ENCODE peak calls at places on chromosomes 13 and 19, in ten cellular contexts. V is ovary, M is suprapubic skin, P is A549, A is K562, B is SK-N-SH, Z is stomach, O is transverse colon, Y is tibial nerve, K is H1. X is an unnamed sample. For H3K4me1, the result is how much of the 10 kb centered on the place peaks cover.

GRCh38 chr19:48664476-48664875 is 8.3 kb downstream of the NTN5 start:
- DNase-seq in V (no peak), M (no peak), P (no peak), A (no peak), B (no peak), Z (no peak), O (no peak), Y (no peak), K (no peak), X (peak)

GRCh38 chr13:24168392-24168750 is 7.9 kb downstream of the SPATA13 start:
- DNase-seq in V (no peak), M (no peak), P (no peak), A (no peak), B (no peak), Z (no peak), O (no peak), Y (no peak), K (no peak), X (no peak)

GRCh38 chr13:51674276-51674675 is 90.0 kb downstream of the WDFY2 start:
- DNase-seq in V (no peak), M (no peak), P (no peak), A (no peak), B (no peak), Z (peak), O (peak), Y (no peak), K (no peak), X (no peak)

GRCh38 chr13:85362980-85363379 is 436.2 kb downstream of the SLITRK6 start:
- DNase-seq in V (no peak), M (no peak), P (no peak), A (no peak), B (no peak), Z (no peak), O (no peak), Y (no peak), K (no peak), X (peak)

GRCh38 chr13:107866007-107866665 is 349.2 kb downstream of the LIG4 start:
- DNase-seq in V (no peak), M (no peak), P (peak), A (peak), B (peak), Z (no peak), O (no peak), Y (no peak), K (no peak), X (peak)

GRCh38 chr19:12670159-12670928 is 3.7 kb downstream of the WDR83 start:
- DNase-seq in V (no peak), M (no peak), P (no peak), A (no peak), B (no peak), Z (no peak), O (no peak), Y (no peak), K (no peak), X (no peak)

GRCh38 chr13:98450495-98451167 is 126.3 kb downstream of the STK24 start:
- DNase-seq in V (no peak), M (no peak), P (no peak), A (no peak), B (no peak), Z (no peak), O (no peak), Y (no peak), K (no peak), X (no peak)

GRCh38 chr13:37413161-37413560 is 185.4 kb downstream of the POSTN start:
- DNase-seq in V (no peak), M (no peak), P (no peak), A (no peak), B (no peak), Z (no peak), O (no peak), Y (no peak), K (no peak), X (no peak)

GRCh38 chr13:61880576-61881283 is 465.1 kb upstream of the PCDH20 start:
- DNase-seq in V (no peak), M (no peak), P (peak), A (peak), B (peak), Z (peak), O (no peak), Y (no peak), K (peak), X (no peak)

GRCh38 chr13:20136781-20137703 is 23.8 kb downstream of the GJA3 start:
- DNase-seq in V (no peak), M (no peak), P (peak), A (peak), B (peak), Z (peak), O (peak), Y (no peak), K (no peak), X (no peak)

GRCh38 chr13:43300817-43301216 is 277.4 kb downstream of the DNAJC15 start:
- DNase-seq in V (no peak), M (no peak), P (no peak), A (no peak), B (no peak), Z (no peak), O (no peak), Y (no peak), K (no peak), X (no peak)

GRCh38 chr13:80050252-80050651 is 290.7 kb downstream of the SPRY2 start:
- DNase-seq in V (no peak), M (no peak), P (no peak), A (no peak), B (no peak), Z (no peak), O (no peak), Y (no peak), K (no peak), X (no peak)

GRCh38 chr13:60617863-60618733 is 221.1 kb downstream of the TDRD3 start:
- DNase-seq in V (no peak), M (no peak), P (peak), A (peak), B (no peak), Z (no peak), O (no peak), Y (peak), K (peak), X (no peak)

GRCh38 chr19:51417107-51417806 is at the start of gene SIGLEC10:
- DNase-seq in V (no peak), M (no peak), P (no peak), A (peak), B (no peak), Z (peak), O (peak), Y (no peak), K (no peak), X (peak)

GRCh38 chr19:33335446-33335845 is 33.1 kb upstream of the CEBPA start:
- DNase-seq in V (no peak), M (no peak), P (no peak), A (no peak), B (no peak), Z (no peak), O (no peak), Y (no peak), K (no peak), X (no peak)

GRCh38 chr13:105107781-105108180 is 1427.7 kb downstream of the EFNB2 start:
- DNase-seq in V (no peak), M (no peak), P (no peak), A (no peak), B (no peak), Z (no peak), O (no peak), Y (no peak), K (no peak), X (no peak)

GRCh38 chr13:30806784-30807183 is 71.4 kb downstream of the ALOX5AP start:
- DNase-seq in V (no peak), M (no peak), P (peak), A (no peak), B (no peak), Z (no peak), O (no peak), Y (no peak), K (no peak), X (no peak)

GRCh38 chr13:75308222-75308621 is 173.7 kb downstream of the TBC1D4 start:
- DNase-seq in V (no peak), M (no peak), P (no peak), A (no peak), B (no peak), Z (no peak), O (no peak), Y (no peak), K (no peak), X (no peak)

GRCh38 chr19:8423821-8424223 is 10.7 kb downstream of the MARCHF2 start:
- DNase-seq in V (peak), M (peak), P (peak), A (peak), B (peak), Z (peak), O (peak), Y (peak), K (no peak), X (peak)

GRCh38 chr13:60261432-60262351 is 98.0 kb upstream of the DIAPH3 start:
- DNase-seq in V (no peak), M (no peak), P (no peak), A (peak), B (no peak), Z (no peak), O (no peak), Y (no peak), K (peak), X (no peak)

GRCh38 chr19:19192910-19193423 is 909 bp downstream of the RFXANK start:
- DNase-seq in V (no peak), M (no peak), P (no peak), A (no peak), B (no peak), Z (no peak), O (no peak), Y (no peak), K (no peak), X (no peak)

GRCh38 chr13:46184277-46184699 is 2.3 kb upstream of the LCP1 start:
- DNase-seq in V (no peak), M (no peak), P (peak), A (peak), B (peak), Z (peak), O (peak), Y (peak), K (peak), X (no peak)

DNA sequence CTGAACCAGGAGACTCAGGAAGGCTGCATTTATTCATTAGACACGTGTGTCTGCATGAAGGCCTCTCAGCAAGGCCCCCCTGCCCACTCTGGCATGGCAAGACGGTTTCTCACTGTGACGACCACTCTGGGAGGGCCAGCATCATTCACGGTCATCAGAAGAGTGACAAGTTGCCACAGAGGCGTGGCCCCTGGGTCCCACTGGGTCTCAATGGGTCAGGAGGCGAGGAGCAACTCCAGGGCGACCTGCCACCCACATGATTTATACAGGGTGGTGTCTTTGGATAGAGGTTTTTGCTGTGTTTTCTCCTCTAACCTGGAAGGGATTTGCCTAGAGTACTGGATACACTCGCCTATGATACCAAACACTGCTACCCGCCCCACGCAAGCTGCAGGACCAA is 60.7 kb downstream of the KLF2 start:
- DNase-seq in V (no peak), M (no peak), P (no peak), A (no peak), B (no peak), Z (no peak), O (no peak), Y (no peak), K (no peak), X (no peak)
- TF ChIP-seq EP300 in V (no peak), M (no peak), P (no peak), A (no peak), B (no peak), Z (no peak), O (no peak), Y (no peak), K (no peak), X (no peak)

GRCh38 chr13:33869005-33869404 is 51.1 kb downstream of the RFC3 start:
- DNase-seq in V (no peak), M (no peak), P (no peak), A (no peak), B (no peak), Z (no peak), O (no peak), Y (no peak), K (no peak), X (no peak)

GRCh38 chr13:33865945-33866344 is 48.0 kb downstream of the RFC3 start:
- DNase-seq in V (no peak), M (no peak), P (no peak), A (no peak), B (no peak), Z (no peak), O (no peak), Y (no peak), K (no peak), X (no peak)

GRCh38 chr13:33870046-33870668 is 52.2 kb downstream of the RFC3 start:
- DNase-seq in V (no peak), M (no peak), P (no peak), A (no peak), B (no peak), Z (no peak), O (no peak), Y (no peak), K (no peak), X (no peak)

GRCh38 chr13:33868343-33868994 is 50.5 kb downstream of the RFC3 start:
- DNase-seq in V (no peak), M (no peak), P (no peak), A (no peak), B (no peak), Z (no peak), O (no peak), Y (no peak), K (no peak), X (no peak)

DNA sequence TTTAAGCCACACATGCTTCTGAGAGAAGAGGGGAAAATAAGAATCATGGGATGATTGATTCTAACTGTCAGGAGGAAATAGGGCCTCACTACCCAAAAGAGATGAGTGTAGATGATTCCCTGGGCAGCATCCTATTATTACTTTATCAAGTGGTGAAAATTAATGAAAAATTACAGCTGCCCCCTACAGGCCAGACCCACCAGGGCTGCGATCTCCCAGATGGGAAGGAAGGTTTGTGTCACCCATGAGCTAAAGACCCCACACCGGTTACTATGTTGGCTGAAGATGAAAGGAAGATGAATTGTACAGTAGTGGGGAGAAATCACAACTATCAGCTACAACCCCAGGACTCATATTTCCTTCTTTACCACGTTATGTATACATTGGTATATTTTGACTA is 49.5 kb downstream of the RFC3 start:
- DNase-seq in V (no peak), M (no peak), P (no peak), A (no peak), B (no peak), Z (no peak), O (no peak), Y (no peak), K (no peak), X (no peak)
- H3K4me1 ChIP-seq in V (under half), M (under half), P (under half), A (under half), B (under half), Z (under half), O (under half), Y (under half), K (under half), X (under half)

GRCh38 chr19:55279773-55280643 is at the start of gene HSPBP1:
- DNase-seq in V (peak), M (peak), P (peak), A (peak), B (peak), Z (peak), O (peak), Y (peak), K (peak), X (peak)
- TF ChIP-seq CTCF in V (peak), M (no peak), P (no peak), A (no peak), B (no peak), Z (no peak), O (no peak), Y (no peak), K (no peak), X (no peak)

GRCh38 chr19:10412257-10412977 is 7.9 kb upstream of the PDE4A start:
- DNase-seq in V (no peak), M (no peak), P (no peak), A (no peak), B (no peak), Z (no peak), O (no peak), Y (no peak), K (no peak), X (no peak)
- TF ChIP-seq EP300 in V (no peak), M (no peak), P (no peak), A (no peak), B (no peak), Z (no peak), O (no peak), Y (no peak), K (no peak), X (no peak)

GRCh38 chr13:41497436-41497835 is 40.1 kb downstream of the RGCC start:
- DNase-seq in V (no peak), M (no peak), P (no peak), A (no peak), B (no peak), Z (no peak), O (no peak), Y (no peak), K (no peak), X (no peak)

GRCh38 chr13:41499452-41499851 is 42.1 kb downstream of the RGCC start:
- DNase-seq in V (no peak), M (no peak), P (no peak), A (no peak), B (no peak), Z (no peak), O (no peak), Y (no peak), K (no peak), X (no peak)

GRCh38 chr13:41495044-41495443 is 37.7 kb downstream of the RGCC start:
- DNase-seq in V (no peak), M (no peak), P (no peak), A (no peak), B (no peak), Z (no peak), O (no peak), Y (no peak), K (no peak), X (no peak)

GRCh38 chr13:41494202-41494601 is 36.9 kb downstream of the RGCC start:
- DNase-seq in V (no peak), M (no peak), P (no peak), A (no peak), B (no peak), Z (no peak), O (no peak), Y (no peak), K (no peak), X (no peak)

GRCh38 chr13:41496420-41497234 is 39.3 kb downstream of the RGCC start:
- DNase-seq in V (no peak), M (no peak), P (no peak), A (no peak), B (no peak), Z (no peak), O (no peak), Y (no peak), K (no peak), X (no peak)
- H3K4me1 ChIP-seq in V (under half), M (under half), P (under half), A (under half), B (under half), Z (under half), O (under half), Y (under half), K (under half), X (under half)

GRCh38 chr13:112917731-112918130 is 51.3 kb upstream of the MCF2L start:
- DNase-seq in V (no peak), M (no peak), P (no peak), A (no peak), B (no peak), Z (no peak), O (no peak), Y (no peak), K (no peak), X (no peak)
- TF ChIP-seq CTCF in V (no peak), M (no peak), P (no peak), A (no peak), B (no peak), Z (no peak), O (no peak), Y (no peak), K (no peak), X (no peak)

GRCh38 chr13:39623466-39623865 is 20.5 kb upstream of the LHFPL6 start:
- DNase-seq in V (no peak), M (no peak), P (no peak), A (no peak), B (no peak), Z (no peak), O (no peak), Y (no peak), K (no peak), X (no peak)

GRCh38 chr13:39616087-39616694 is 13.2 kb upstream of the LHFPL6 start:
- DNase-seq in V (peak), M (no peak), P (peak), A (peak), B (peak), Z (no peak), O (peak), Y (peak), K (no peak), X (peak)

GRCh38 chr13:39618546-39618945 is 15.6 kb upstream of the LHFPL6 start:
- DNase-seq in V (no peak), M (no peak), P (no peak), A (no peak), B (no peak), Z (no peak), O (no peak), Y (no peak), K (no peak), X (no peak)
- TF ChIP-seq EP300 in V (no peak), M (no peak), P (no peak), A (no peak), B (no peak), Z (no peak), O (no peak), Y (no peak), K (no peak), X (no peak)

DNA sequence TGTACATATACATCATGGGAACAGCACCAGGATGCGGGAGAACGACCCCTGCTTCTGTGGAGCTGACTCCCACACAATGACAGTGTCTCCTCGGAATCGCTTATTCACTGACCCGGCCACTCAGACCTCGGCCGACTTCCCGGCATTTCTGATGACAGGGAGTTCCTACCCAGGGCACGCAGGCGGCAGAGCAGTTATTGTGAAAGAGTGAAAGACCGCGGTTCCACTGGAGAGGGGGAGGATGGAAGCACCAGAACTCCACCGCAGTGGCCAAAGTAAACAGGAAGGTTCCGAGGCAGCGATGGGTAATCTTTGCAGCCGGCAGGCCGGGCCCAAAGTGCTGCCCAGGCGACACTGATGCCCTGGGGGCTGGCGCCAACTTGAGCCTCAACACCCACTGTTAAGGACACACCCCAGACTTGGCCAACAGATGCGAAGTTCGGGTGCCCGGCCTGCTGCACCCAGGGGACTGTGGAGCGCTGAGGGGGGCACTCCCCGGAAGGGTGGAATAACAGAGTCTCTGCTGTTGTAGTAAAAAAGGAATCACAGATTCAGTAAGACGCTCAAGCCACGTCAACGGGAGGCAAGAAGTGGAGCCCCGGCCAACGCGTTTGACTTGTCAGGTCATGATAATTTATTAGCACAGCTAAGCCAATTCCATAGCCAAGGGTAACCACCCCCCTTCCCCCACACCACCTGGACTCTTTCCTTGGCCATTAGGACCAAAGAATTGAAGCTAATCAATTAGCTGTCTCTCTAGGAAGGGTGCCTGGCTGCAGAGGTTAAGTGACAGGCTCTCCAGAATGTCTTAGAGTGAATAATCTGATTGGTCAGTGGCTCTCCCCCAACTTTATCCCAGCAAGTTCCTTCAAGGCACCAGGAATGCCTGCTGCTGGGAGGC is 5.8 kb downstream of the MLLT1 start:
- DNase-seq in V (peak), M (peak), P (no peak), A (peak), B (peak), Z (peak), O (peak), Y (peak), K (no peak), X (peak)
- H3K4me1 ChIP-seq in V (half or more), M (half or more), P (under half), A (half or more), B (half or more), Z (half or more), O (half or more), Y (under half), K (under half), X (half or more)

X was measured in upper lobe of left lung.